ENCODE peak calls at places on chromosomes 4 and X, in seven cellular contexts. O is tibial nerve, W is transverse colon, Y is sigmoid colon, T is prostate gland, L is heart left ventricle, I is spleen. N is an unnamed sample.

GRCh38 chrX:67574696-67575095 is 30.9 kb downstream of the AR start:
- DNase-seq in L (no peak), Y (no peak), O (no peak), W (no peak), I (no peak), T (no peak), N (no peak)

GRCh38 chr4:174532479-174532878 is 10.2 kb upstream of the HPGD start:
- DNase-seq in T (no peak), I (no peak), Y (no peak), O (no peak), L (no peak), W (no peak), N (no peak)

GRCh38 chr4:17489123-17489522 is 22.8 kb downstream of the QDPR start:
- DNase-seq in I (no peak), W (no peak), T (no peak), Y (no peak), O (no peak), L (no peak), N (no peak)

GRCh38 chrX:50838820-50839600 is 25.0 kb upstream of the SHROOM4 start:
- DNase-seq in T (no peak), Y (no peak), O (no peak), W (no peak), I (no peak), L (no peak), N (no peak)

GRCh38 chrX:5236096-5236495 is 992.6 kb downstream of the NLGN4X start:
- DNase-seq in I (no peak), Y (no peak), W (no peak), O (no peak), L (no peak), T (no peak), N (no peak)

GRCh38 chr4:102684605-102685052 is 76.1 kb downstream of the MANBA start:
- DNase-seq in O (no peak), L (no peak), Y (no peak), T (no peak), W (no peak), I (no peak), N (no peak)

GRCh38 chr4:164807611-164808010 is 53.7 kb downstream of the SMIM31 start:
- DNase-seq in Y (no peak), L (no peak), W (no peak), T (no peak), I (no peak), O (no peak), N (no peak)

GRCh38 chr4:76292730-76293129 is 13.8 kb upstream of the STBD1 start:
- DNase-seq in L (no peak), I (no peak), Y (no peak), O (no peak), W (no peak), T (no peak), N (no peak)

GRCh38 chr4:150323551-150324325 is 245.5 kb downstream of the DCLK2 start:
- DNase-seq in O (no peak), T (no peak), W (no peak), L (no peak), Y (no peak), I (no peak), N (no peak)

GRCh38 chr4:98786866-98787265 is 128.5 kb upstream of the TSPAN5 start:
- DNase-seq in L (no peak), I (no peak), O (no peak), T (no peak), Y (no peak), W (no peak), N (no peak)

GRCh38 chr4:122341906-122342305 is 36.9 kb upstream of the ADAD1 start:
- DNase-seq in L (no peak), O (no peak), Y (no peak), T (no peak), I (no peak), W (no peak), N (no peak)

GRCh38 chr4:26343041-26343403 is 22.2 kb downstream of the RBPJ start:
- DNase-seq in W (no peak), O (no peak), Y (no peak), L (no peak), I (no peak), T (no peak), N (no peak)

GRCh38 chr4:142411993-142412392 is 434.1 kb downstream of the INPP4B start:
- DNase-seq in T (no peak), Y (no peak), I (no peak), O (no peak), W (no peak), L (no peak), N (no peak)

GRCh38 chr4:120750152-120750525 is 172.4 kb downstream of the PRDM5 start:
- DNase-seq in L (no peak), W (no peak), Y (no peak), O (no peak), I (no peak), T (no peak), N (no peak)

GRCh38 chr4:39126256-39127095 is 55.9 kb upstream of the WDR19 start:
- DNase-seq in T (no peak), W (no peak), O (no peak), Y (no peak), I (no peak), L (no peak), N (no peak)

GRCh38 chrX:12974797-12975669 is at the start of gene TMSB4X:
- DNase-seq in L (peak; percentile 87), W (peak; percentile 89), T (peak; percentile 77), Y (peak; percentile 93), I (peak; percentile 96), O (peak; percentile 71), N (no peak)
- TF ChIP-seq POLR2A in L (peak; percentile 60), W (peak; percentile 99), T (peak; percentile 90), Y (peak; percentile 96), I (peak; percentile 99), O (peak; percentile 96), N (peak; percentile 97)

GRCh38 chr4:57109530-57109846 is 697 bp downstream of the IGFBP7 start:
- DNase-seq in L (no peak), O (no peak), W (no peak), T (no peak), I (no peak), Y (no peak), N (no peak)

GRCh38 chr4:57110635-57111546 is 706 bp upstream of the IGFBP7 start:
- DNase-seq in O (peak; percentile 28), T (peak; percentile 29), L (peak; percentile 53), I (peak; percentile 79), Y (peak; percentile 82), W (peak; percentile 30), N (no peak)

GRCh38 chr4:57113870-57114269 is 3.7 kb upstream of the IGFBP7 start:
- DNase-seq in L (no peak), W (no peak), T (no peak), I (no peak), O (no peak), Y (no peak), N (no peak)

GRCh38 chr4:57114973-57115372 is 4.8 kb upstream of the IGFBP7 start:
- DNase-seq in Y (no peak), T (no peak), I (no peak), W (no peak), O (no peak), L (no peak), N (no peak)

GRCh38 chr4:57109847-57110634 is at the start of gene IGFBP7:
- DNase-seq in I (peak; percentile 86), W (peak; percentile 61), T (no peak), O (peak; percentile 53), L (peak; percentile 79), Y (peak; percentile 83), N (no peak)
- TF ChIP-seq POLR2A in I (no peak), W (peak; percentile 23), T (peak; percentile 37), O (peak; percentile 83), L (no peak), Y (no peak), N (no peak)

DNA sequence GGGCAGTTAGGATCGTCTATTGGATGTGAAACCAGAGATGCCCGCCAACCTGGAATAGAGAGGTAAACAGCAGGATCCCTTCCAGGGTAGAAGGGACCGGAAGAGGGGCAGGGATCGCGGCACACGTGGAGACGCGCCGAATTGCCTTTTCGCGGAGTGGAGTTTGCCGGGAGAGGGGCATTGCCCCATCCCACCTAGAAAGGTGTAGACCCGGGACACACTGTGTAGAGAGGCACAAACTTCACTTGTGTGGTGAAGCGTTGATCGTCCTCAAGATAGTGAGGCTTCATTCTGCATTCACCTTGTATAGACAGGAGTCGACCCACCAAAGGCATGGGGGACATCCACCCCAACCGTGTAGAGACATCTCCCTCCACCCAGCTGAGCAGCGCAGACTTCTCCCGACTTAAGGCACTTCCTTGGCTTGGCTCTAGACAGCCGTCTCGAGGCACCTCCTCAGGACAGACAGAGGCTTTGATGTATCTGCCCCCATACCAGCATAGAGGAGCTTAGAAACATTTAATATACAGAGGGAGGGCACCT is 410 bp downstream of the GNL3L start:
- DNase-seq in W (no peak), I (no peak), L (no peak), Y (no peak), T (no peak), O (no peak), N (no peak)
- TF ChIP-seq POLR2A in W (no peak), I (no peak), L (no peak), Y (no peak), T (no peak), O (no peak), N (no peak)

GRCh38 chr4:185142911-185143595 is at the start of gene SLC25A4:
- DNase-seq in W (peak; percentile 89), T (peak; percentile 83), I (peak; percentile 95), O (peak; percentile 74), L (peak; percentile 89), Y (peak; percentile 94), N (no peak)
- TF ChIP-seq POLR2A in W (peak; percentile 90), T (peak; percentile 93), I (peak; percentile 86), O (peak; percentile 95), L (peak; percentile 83), Y (peak; percentile 62), N (peak; percentile 86)

DNA sequence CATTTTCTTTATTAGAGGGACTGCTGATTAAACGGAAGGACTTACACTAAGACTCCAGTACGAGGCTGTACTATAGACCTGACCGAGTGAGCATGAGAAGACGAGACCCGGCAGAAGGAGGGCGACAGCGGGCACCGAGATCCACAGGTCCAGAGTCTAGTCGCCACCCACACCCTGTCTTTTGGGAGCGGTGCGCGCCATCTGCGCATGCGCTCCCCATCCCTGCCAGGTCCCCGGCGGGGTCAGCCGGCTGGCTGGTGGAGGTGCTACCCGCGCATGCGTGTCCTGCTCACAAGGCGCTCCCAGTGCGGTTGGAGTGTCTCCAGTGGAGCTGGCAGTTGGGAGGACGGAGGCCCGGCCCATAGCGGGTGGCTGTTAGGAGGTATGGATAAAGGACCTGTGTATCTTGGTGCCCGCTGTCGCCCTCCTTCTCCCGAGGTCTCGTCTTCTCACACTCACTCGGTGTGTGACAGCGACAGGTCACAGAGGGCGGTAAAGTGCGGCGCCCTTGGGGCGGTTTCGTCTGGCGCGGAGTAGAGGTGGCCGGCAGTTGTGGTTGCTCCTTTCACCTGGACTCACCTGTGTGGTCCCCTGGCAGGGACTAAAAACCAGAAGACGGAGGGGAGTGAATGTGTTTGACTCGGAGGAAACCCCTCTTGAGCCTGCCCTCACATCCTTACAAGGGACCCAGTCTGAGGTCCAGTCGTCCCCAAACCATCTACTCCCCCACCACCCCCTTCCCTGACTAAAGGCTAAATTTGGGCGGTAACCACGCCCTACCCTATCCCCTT is 7.6 kb upstream of the HSD17B10 start:
- DNase-seq in I (peak; percentile 91), O (peak; percentile 28), T (peak; percentile 51), Y (peak; percentile 91), W (peak; percentile 87), L (peak; percentile 76), N (no peak)
- TF ChIP-seq POLR2A in I (no peak), O (no peak), T (no peak), Y (no peak), W (peak; percentile 40), L (no peak), N (no peak)